ENCODE peak calls at places on chromosomes 12 and 14, in five cellular contexts. J, T, B, Q and L are unnamed samples.

GRCh38 chr12:93836616-93837260 is 159.6 kb downstream of the CRADD start:
- DNase-seq in J (no peak), T (no peak), B (no peak), Q (no peak), L (no peak)

GRCh38 chr14:70981005-70981952 is 74.0 kb downstream of the PCNX1 start:
- DNase-seq in J (no peak), T (no peak), B (no peak), Q (no peak), L (no peak)

GRCh38 chr14:55451398-55451797 is 11.0 kb upstream of the TBPL2 start:
- DNase-seq in J (peak; percentile 32), T (no peak), B (no peak), Q (no peak), L (no peak)

GRCh38 chr14:23441076-23441475 is 5.6 kb upstream of the MYH7 start:
- DNase-seq in J (no peak), T (no peak), B (no peak), Q (no peak), L (no peak)

GRCh38 chr12:65905941-65906471 is 81.7 kb downstream of the HMGA2 start:
- DNase-seq in J (no peak), T (no peak), B (no peak), Q (no peak), L (no peak)

GRCh38 chr14:35855886-35856481 is 29.8 kb downstream of the BRMS1L start:
- DNase-seq in J (peak; percentile 53), T (no peak), B (no peak), Q (no peak), L (no peak)

GRCh38 chr12:69000540-69001243 is 67.7 kb upstream of the CPM start:
- DNase-seq in J (no peak), T (no peak), B (no peak), Q (no peak), L (no peak)

GRCh38 chr12:89256060-89256459 is 96.2 kb downstream of the DUSP6 start:
- DNase-seq in J (no peak), T (no peak), B (no peak), Q (no peak), L (no peak)

GRCh38 chr14:79949906-79950305 is 261.4 kb downstream of the DIO2 start:
- DNase-seq in J (no peak), T (no peak), B (no peak), Q (no peak), L (no peak)

GRCh38 chr14:77061630-77062029 is 33.1 kb upstream of the IRF2BPL start:
- DNase-seq in J (no peak), T (no peak), B (no peak), Q (no peak), L (no peak)